ENCODE peak calls at places on chromosomes 12 and 14, in eight cellular contexts. Q is transverse colon, A is suprapubic skin, S is endothelial cell of umbilical vein, W is prostate gland, F is HL-60, H is GM23338, L is HepG2. X is an unnamed sample.

GRCh38 chr12:121905746-121906145 is 12.6 kb upstream of the CFAP251 start:
- DNase-seq in Q (no peak), A (no peak), S (no peak), W (no peak), F (no peak), H (no peak), L (no peak), X (no peak)

GRCh38 chr12:43238281-43238680 is 313.7 kb downstream of the ADAMTS20 start:
- DNase-seq in Q (no peak), A (no peak), S (peak), W (no peak), F (no peak), H (no peak), L (no peak), X (no peak)

GRCh38 chr14:68279777-68280233 is 460.2 kb downstream of the RAD51B start:
- DNase-seq in Q (no peak), A (no peak), S (no peak), W (no peak), F (no peak), H (no peak), L (no peak), X (peak)

GRCh38 chr14:70822706-70823185 is 13.4 kb upstream of the MAP3K9 start:
- DNase-seq in Q (peak), A (no peak), S (no peak), W (no peak), F (no peak), H (peak), L (no peak), X (peak)

GRCh38 chr12:2759733-2760132 is 35.0 kb upstream of the FKBP4 start:
- DNase-seq in Q (no peak), A (no peak), S (no peak), W (no peak), F (no peak), H (no peak), L (no peak), X (no peak)

GRCh38 chr14:93655078-93655750 is 133.1 kb downstream of the PRIMA1 start:
- DNase-seq in Q (no peak), A (no peak), S (peak), W (peak), F (peak), H (peak), L (peak), X (no peak)

GRCh38 chr14:22375321-22375930 is 213.6 kb downstream of the DAD1 start:
- DNase-seq in Q (no peak), A (no peak), S (peak), W (no peak), F (peak), H (peak), L (peak), X (no peak)

GRCh38 chr12:569803-570236 is 93.4 kb downstream of the NINJ2 start:
- DNase-seq in Q (peak), A (peak), S (peak), W (peak), F (no peak), H (peak), L (peak), X (peak)

GRCh38 chr14:104900639-104901512 is 23.8 kb upstream of the PLD4 start:
- DNase-seq in Q (no peak), A (no peak), S (no peak), W (no peak), F (no peak), H (no peak), L (no peak), X (no peak)

GRCh38 chr12:69028941-69029729 is 96.2 kb upstream of the CPM start:
- DNase-seq in Q (no peak), A (no peak), S (no peak), W (no peak), F (no peak), H (no peak), L (no peak), X (no peak)

GRCh38 chr12:132161046-132161781 is 17.0 kb downstream of the NOC4L start:
- DNase-seq in Q (no peak), A (no peak), S (no peak), W (no peak), F (peak), H (no peak), L (no peak), X (peak)

GRCh38 chr12:25130741-25131188 is 64.2 kb downstream of the DNAI7 start:
- DNase-seq in Q (no peak), A (no peak), S (peak), W (no peak), F (peak), H (peak), L (peak), X (no peak)

GRCh38 chr14:52461721-52462120 is 90.6 kb downstream of the TXNDC16 start:
- DNase-seq in Q (no peak), A (no peak), S (no peak), W (no peak), F (no peak), H (no peak), L (no peak), X (no peak)

DNA sequence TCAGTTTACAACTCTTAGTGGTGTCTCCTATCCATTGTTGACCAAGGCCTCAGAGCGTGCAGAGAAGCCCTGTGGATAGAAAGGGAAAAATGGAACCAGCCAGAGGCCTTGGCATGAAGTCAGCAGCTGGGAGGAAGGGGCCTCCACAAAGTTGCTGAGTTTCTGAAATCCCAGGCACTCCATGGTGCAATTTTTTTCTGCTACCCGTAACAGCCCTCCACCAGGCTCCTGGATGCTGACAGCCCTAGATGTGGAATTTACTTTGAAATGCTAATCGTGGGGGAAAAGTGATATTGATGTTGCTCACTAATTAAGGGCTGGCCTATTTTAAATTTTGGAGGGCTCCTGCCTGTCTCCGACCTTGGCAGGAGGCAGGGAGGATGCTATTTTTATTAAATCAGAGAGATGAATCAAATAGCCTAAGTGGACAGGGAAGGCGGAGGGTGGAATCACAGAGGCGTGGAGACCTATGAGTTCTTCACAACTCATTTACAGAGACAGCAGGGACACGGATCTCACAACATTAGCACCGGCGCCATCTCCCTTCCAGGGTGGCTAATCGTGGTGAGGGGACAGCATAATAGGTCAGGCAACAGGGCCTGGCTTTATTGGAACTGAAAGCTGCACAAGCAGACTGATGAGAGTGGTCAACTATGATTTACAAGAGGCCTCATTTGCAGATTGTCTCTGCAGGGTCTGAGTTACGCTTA is 99.9 kb upstream of the WSCD2 start:
- DNase-seq in Q (no peak), A (no peak), S (no peak), W (no peak), F (no peak), H (no peak), L (no peak), X (no peak)
- TF ChIP-seq POLR2AphosphoS5 in Q (no peak), A (no peak), S (no peak), W (no peak), F (no peak), H (no peak), L (no peak), X (no peak)

GRCh38 chr14:32090686-32091085 is 13.6 kb downstream of the ARHGAP5 start:
- DNase-seq in Q (no peak), A (no peak), S (no peak), W (no peak), F (no peak), H (no peak), L (no peak), X (no peak)
- TF ChIP-seq CTCF in Q (no peak), A (no peak), S (no peak), W (no peak), F (no peak), H (no peak), L (no peak), X (no peak)

GRCh38 chr12:45948546-45948945 is 41.8 kb downstream of the SCAF11 start:
- DNase-seq in Q (no peak), A (no peak), S (no peak), W (no peak), F (no peak), H (no peak), L (no peak), X (no peak)

GRCh38 chr12:45944771-45945170 is 45.6 kb downstream of the SCAF11 start:
- DNase-seq in Q (no peak), A (no peak), S (no peak), W (no peak), F (no peak), H (no peak), L (no peak), X (no peak)

DNA sequence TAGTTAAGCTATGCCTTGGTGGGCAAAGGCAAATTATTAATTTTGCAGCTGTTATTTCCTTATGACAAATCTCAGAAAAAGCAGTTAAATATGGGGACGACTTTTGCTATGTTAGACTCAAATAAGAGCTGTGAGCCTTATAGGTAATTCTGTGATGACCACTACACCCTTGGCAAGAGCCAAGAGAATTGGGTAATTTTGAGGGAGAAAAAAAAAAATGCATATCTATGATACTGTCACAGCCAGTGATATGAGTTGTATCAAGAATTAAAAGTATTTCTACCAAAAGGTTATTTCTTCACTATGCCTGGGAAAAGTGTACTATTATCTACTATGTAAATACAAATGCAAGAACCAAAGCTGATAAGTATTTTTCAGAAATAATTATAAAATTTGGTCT is 43.9 kb downstream of the SCAF11 start:
- DNase-seq in Q (no peak), A (no peak), S (no peak), W (no peak), F (no peak), H (no peak), L (no peak), X (no peak)
- H3K4me3 ChIP-seq in Q (no peak), A (no peak), S (no peak), W (no peak), F (no peak), H (no peak), L (no peak), X (no peak)

GRCh38 chr12:95003213-95003920 is at the start of gene NDUFA12:
- DNase-seq in Q (peak), A (peak), S (peak), W (peak), F (peak), H (peak), L (peak), X (peak)
- TF ChIP-seq POLR2AphosphoS5 in Q (peak), A (peak), S (peak), W (peak), F (peak), H (peak), L (peak), X (peak)

GRCh38 chr12:44668443-44668842 is 207.7 kb downstream of the NELL2 start:
- DNase-seq in Q (no peak), A (no peak), S (no peak), W (no peak), F (no peak), H (no peak), L (no peak), X (peak)

GRCh38 chr12:44677724-44678123 is 198.4 kb downstream of the NELL2 start:
- DNase-seq in Q (no peak), A (no peak), S (no peak), W (no peak), F (no peak), H (no peak), L (no peak), X (no peak)

GRCh38 chr12:44674866-44675265 is 201.2 kb downstream of the NELL2 start:
- DNase-seq in Q (no peak), A (no peak), S (no peak), W (no peak), F (no peak), H (no peak), L (no peak), X (no peak)

GRCh38 chr12:44667461-44667860 is 208.7 kb downstream of the NELL2 start:
- DNase-seq in Q (no peak), A (no peak), S (no peak), W (no peak), F (no peak), H (no peak), L (no peak), X (no peak)

DNA sequence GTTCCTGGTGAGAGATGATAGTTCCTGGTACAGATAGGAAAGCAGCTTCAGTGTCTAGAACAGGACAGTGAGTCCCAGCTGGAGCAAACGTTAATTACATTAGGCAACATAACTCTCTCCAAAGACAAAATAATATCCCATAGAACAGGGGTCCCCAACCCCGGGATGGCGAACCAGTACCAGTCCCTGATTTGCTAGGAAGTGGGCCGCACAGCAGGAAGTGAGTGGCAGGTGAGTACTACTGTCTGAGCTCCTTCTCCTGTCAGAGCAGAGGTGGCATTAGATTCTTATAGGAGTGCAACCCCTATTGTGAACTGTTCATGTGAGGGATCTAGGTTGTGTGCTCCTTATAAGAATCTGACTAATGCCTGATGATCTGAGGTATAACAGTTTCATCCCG is 204.1 kb downstream of the NELL2 start:
- DNase-seq in Q (no peak), A (no peak), S (no peak), W (no peak), F (no peak), H (no peak), L (no peak), X (peak)
- TF ChIP-seq CTCF in Q (no peak), A (no peak), S (no peak), W (no peak), F (no peak), H (no peak), L (no peak), X (no peak)

GRCh38 chr12:57850924-57851323 is 4.4 kb upstream of the CTDSP2 start:
- DNase-seq in Q (no peak), A (no peak), S (no peak), W (no peak), F (no peak), H (peak), L (no peak), X (peak)

GRCh38 chr12:57851552-57852186 is 5.1 kb upstream of the CTDSP2 start:
- DNase-seq in Q (no peak), A (no peak), S (no peak), W (no peak), F (no peak), H (no peak), L (no peak), X (peak)

GRCh38 chr12:57852620-57853509 is 6.3 kb upstream of the CTDSP2 start:
- DNase-seq in Q (peak), A (no peak), S (no peak), W (peak), F (no peak), H (peak), L (peak), X (no peak)

GRCh38 chr12:57853864-57854556 is 7.5 kb upstream of the CTDSP2 start:
- DNase-seq in Q (no peak), A (no peak), S (no peak), W (no peak), F (no peak), H (no peak), L (no peak), X (no peak)

DNA sequence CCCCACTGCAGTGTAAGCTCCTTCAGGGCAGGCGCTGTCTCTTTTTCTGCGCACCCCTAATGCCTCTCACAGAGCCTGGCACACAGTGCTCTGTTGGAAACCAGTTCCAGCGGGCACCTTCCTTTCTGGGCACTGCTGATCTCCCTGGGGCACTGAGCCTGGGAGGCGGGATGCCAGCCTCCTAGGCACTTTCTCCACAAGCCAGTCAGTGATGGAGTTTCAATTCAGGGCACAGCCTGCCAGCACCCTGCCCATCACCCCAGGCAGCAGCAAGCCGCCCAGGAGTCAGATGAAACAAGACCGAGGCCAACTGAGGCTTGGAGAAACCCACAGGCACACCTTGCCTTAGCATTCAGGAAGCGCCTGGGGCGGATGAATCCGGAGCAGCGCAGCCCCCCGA is 5.7 kb upstream of the CTDSP2 start:
- DNase-seq in Q (no peak), A (no peak), S (no peak), W (peak), F (no peak), H (no peak), L (no peak), X (peak)
- H3K4me3 ChIP-seq in Q (peak), A (peak), S (no peak), W (peak), F (no peak), H (peak), L (no peak), X (no peak)

GRCh38 chr12:104958009-104958945 is at the start of gene SLC41A2:
- DNase-seq in Q (peak), A (peak), S (peak), W (peak), F (peak), H (peak), L (peak), X (peak)
- TF ChIP-seq POLR2AphosphoS5 in Q (peak), A (no peak), S (peak), W (peak), F (no peak), H (no peak), L (no peak), X (peak)